ENCODE peak calls at places on chromosome 5, in five cellular contexts. One of them, this sample, is unnamed.

GRCh38 chr5:73482383-73483193 is 15.7 kb upstream of the BTF3 start:
- DNase-seq in AG09319: no peak
- DNase-seq in right atrium auricular region: no peak
- DNase-seq in D721Med: no peak
- DNase-seq in upper lobe of right lung: no peak
- DNase-seq in this sample: no peak

GRCh38 chr5:97907611-97908400 is 724.8 kb upstream of the RIOK2 start:
- DNase-seq in right atrium auricular region: no peak
- DNase-seq in upper lobe of right lung: no peak
- DNase-seq in D721Med: no peak
- DNase-seq in AG09319: no peak
- DNase-seq in this sample: no peak

GRCh38 chr5:159911349-159911748 is 4.9 kb upstream of the ADRA1B start:
- DNase-seq in D721Med: no peak
- DNase-seq in right atrium auricular region: no peak
- DNase-seq in upper lobe of right lung: no peak
- DNase-seq in AG09319: no peak
- DNase-seq in this sample: no peak

GRCh38 chr5:53170748-53171349 is 61.3 kb upstream of the MOCS2 start:
- DNase-seq in upper lobe of right lung: no peak
- DNase-seq in right atrium auricular region: no peak
- DNase-seq in D721Med: no peak
- DNase-seq in AG09319: no peak
- DNase-seq in this sample: no peak

GRCh38 chr5:169728-170094 is 21.6 kb upstream of the LRRC14B start:
- DNase-seq in AG09319: no peak
- DNase-seq in right atrium auricular region: no peak
- DNase-seq in upper lobe of right lung: no peak
- DNase-seq in D721Med: no peak
- DNase-seq in this sample: no peak

GRCh38 chr5:121462441-121462840 is 389.2 kb upstream of the FTMT start:
- DNase-seq in upper lobe of right lung: no peak
- DNase-seq in D721Med: no peak
- DNase-seq in AG09319: no peak
- DNase-seq in right atrium auricular region: no peak
- DNase-seq in this sample: no peak

GRCh38 chr5:154351141-154351540 is 94.7 kb upstream of the SAP30L start:
- DNase-seq in upper lobe of right lung: no peak
- DNase-seq in right atrium auricular region: no peak
- DNase-seq in D721Med: no peak
- DNase-seq in AG09319: no peak
- DNase-seq in this sample: no peak

GRCh38 chr5:14038341-14038959 is 94.0 kb upstream of the DNAH5 start:
- DNase-seq in upper lobe of right lung: no peak
- DNase-seq in D721Med: no peak
- DNase-seq in AG09319: peak; percentile 57
- DNase-seq in right atrium auricular region: no peak
- DNase-seq in this sample: peak; percentile 81

GRCh38 chr5:151063590-151063989 is 17.2 kb downstream of the TNIP1 start:
- DNase-seq in AG09319: no peak
- DNase-seq in upper lobe of right lung: no peak
- DNase-seq in right atrium auricular region: no peak
- DNase-seq in D721Med: no peak
- DNase-seq in this sample: no peak

GRCh38 chr5:150780816-150781221 is 2.3 kb downstream of the SMIM3 start:
- DNase-seq in upper lobe of right lung: no peak
- DNase-seq in D721Med: no peak
- DNase-seq in right atrium auricular region: no peak
- DNase-seq in AG09319: no peak
- DNase-seq in this sample: no peak

GRCh38 chr5:124341066-124341943 is 405.1 kb downstream of the ZNF608 start:
- DNase-seq in AG09319: no peak
- DNase-seq in upper lobe of right lung: no peak
- DNase-seq in right atrium auricular region: no peak
- DNase-seq in D721Med: no peak
- DNase-seq in this sample: no peak

GRCh38 chr5:77463905-77464304 is 28.2 kb downstream of the WDR41 start:
- DNase-seq in right atrium auricular region: no peak
- DNase-seq in upper lobe of right lung: no peak
- DNase-seq in D721Med: no peak
- DNase-seq in AG09319: no peak
- DNase-seq in this sample: no peak

GRCh38 chr5:56900858-56901578 is 8.4 kb upstream of the SETD9 start:
- DNase-seq in right atrium auricular region: no peak
- DNase-seq in upper lobe of right lung: no peak
- DNase-seq in D721Med: no peak
- DNase-seq in AG09319: no peak
- DNase-seq in this sample: no peak

GRCh38 chr5:142324377-142324870 is 397 bp downstream of the SPRY4 start:
- DNase-seq in AG09319: no peak
- DNase-seq in upper lobe of right lung: peak; percentile 73
- DNase-seq in right atrium auricular region: no peak
- DNase-seq in D721Med: no peak
- DNase-seq in this sample: peak; percentile 87
- TF ChIP-seq CTCF in AG09319: peak; percentile 23
- TF ChIP-seq CTCF in upper lobe of right lung: peak; percentile 26
- TF ChIP-seq CTCF in right atrium auricular region: peak; percentile 21
- TF ChIP-seq CTCF in D721Med: no peak
- TF ChIP-seq CTCF in this sample: peak; percentile 48

DNA sequence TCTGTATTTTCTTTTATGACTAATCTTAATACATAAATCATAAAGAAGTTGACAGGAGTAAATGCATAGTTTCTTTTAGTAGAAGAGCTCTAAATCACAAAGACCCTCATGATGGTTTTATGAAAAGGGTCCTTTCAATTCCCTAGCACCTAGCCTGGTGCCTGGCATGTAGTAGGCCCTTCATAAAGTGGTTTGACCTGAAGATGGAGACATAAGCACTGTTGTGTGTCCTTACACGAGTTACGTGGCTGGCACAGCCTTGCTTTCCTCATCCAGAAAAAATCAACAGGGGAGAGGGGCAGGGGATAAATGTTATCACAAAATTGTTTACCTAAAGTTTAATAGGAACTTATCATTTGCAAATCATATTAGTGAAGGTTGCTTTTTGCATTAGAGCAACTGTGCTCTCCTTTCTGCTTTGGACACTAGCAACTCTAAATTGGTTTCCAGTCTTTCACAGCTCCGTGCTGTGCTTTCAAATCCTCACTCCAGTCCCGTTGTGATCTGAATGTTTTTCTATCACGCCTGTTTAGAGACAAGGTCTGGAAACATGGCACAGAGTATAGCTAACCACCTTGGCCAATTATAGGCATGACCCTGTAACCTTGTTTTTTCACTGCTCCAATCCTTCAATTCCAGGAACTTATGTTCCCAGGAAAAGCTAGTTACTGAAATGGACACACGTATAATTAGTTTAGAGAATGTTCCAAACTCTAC is 55.7 kb downstream of the ARL15 start:
- DNase-seq in upper lobe of right lung: no peak
- DNase-seq in D721Med: no peak
- DNase-seq in AG09319: no peak
- DNase-seq in right atrium auricular region: no peak
- DNase-seq in this sample: no peak
- TF ChIP-seq CTCF in upper lobe of right lung: peak; percentile 10
- TF ChIP-seq CTCF in D721Med: peak; percentile 27
- TF ChIP-seq CTCF in AG09319: no peak
- TF ChIP-seq CTCF in right atrium auricular region: peak; percentile 62
- TF ChIP-seq CTCF in this sample: peak; percentile 26

GRCh38 chr5:108521011-108521700 is 139.3 kb upstream of the FBXL17 start:
- DNase-seq in upper lobe of right lung: no peak
- DNase-seq in D721Med: no peak
- DNase-seq in right atrium auricular region: no peak
- DNase-seq in AG09319: no peak
- DNase-seq in this sample: no peak
- TF ChIP-seq CTCF in upper lobe of right lung: no peak
- TF ChIP-seq CTCF in D721Med: no peak
- TF ChIP-seq CTCF in right atrium auricular region: no peak
- TF ChIP-seq CTCF in AG09319: no peak
- TF ChIP-seq CTCF in this sample: no peak

DNA sequence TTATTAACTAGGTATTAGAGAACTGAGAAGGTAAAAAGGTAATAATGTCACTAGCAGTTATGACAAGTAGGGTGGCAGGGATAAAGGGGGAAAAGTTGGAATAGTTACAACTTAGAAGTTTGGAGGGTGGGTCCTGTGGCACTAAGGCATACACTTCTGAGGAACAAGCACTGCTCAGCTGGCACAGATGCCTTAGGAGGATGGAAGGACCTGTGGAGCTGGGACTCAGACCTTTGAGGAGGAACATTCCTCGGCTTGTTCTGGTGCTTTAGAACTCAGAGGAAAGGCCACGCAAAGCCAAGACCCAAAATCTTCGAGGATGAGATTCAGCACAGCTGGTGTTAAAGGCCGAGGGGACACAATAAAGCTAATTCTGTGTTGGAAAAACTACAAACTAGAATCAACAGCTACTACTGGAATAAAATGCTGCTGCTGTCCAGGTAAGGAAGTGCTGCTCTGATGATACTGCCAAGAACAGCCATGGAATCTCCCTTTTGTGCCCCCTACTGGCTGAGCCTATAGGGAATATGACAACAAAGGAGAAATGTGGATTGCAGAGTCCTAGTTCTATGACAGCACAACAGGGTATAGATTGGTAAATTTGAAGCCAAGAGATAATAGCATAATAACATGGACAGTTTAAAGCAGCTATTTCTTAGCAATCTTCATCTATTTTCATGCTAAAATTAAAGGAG is 126.7 kb downstream of the SLC25A46 start:
- DNase-seq in right atrium auricular region: no peak
- DNase-seq in AG09319: no peak
- DNase-seq in D721Med: no peak
- DNase-seq in upper lobe of right lung: no peak
- DNase-seq in this sample: no peak
- TF ChIP-seq CTCF in right atrium auricular region: no peak
- TF ChIP-seq CTCF in AG09319: peak; percentile 37
- TF ChIP-seq CTCF in D721Med: peak; percentile 49
- TF ChIP-seq CTCF in upper lobe of right lung: peak; percentile 40
- TF ChIP-seq CTCF in this sample: peak; percentile 35

GRCh38 chr5:100516285-100516684 is 18.9 kb upstream of the FAM174A start:
- DNase-seq in D721Med: no peak
- DNase-seq in upper lobe of right lung: no peak
- DNase-seq in right atrium auricular region: no peak
- DNase-seq in AG09319: no peak
- DNase-seq in this sample: no peak

GRCh38 chr5:100517301-100517974 is 17.7 kb upstream of the FAM174A start:
- DNase-seq in AG09319: no peak
- DNase-seq in D721Med: no peak
- DNase-seq in upper lobe of right lung: peak; percentile 90
- DNase-seq in right atrium auricular region: no peak
- DNase-seq in this sample: no peak

GRCh38 chr5:100519075-100519474 is 16.1 kb upstream of the FAM174A start:
- DNase-seq in AG09319: no peak
- DNase-seq in right atrium auricular region: no peak
- DNase-seq in D721Med: no peak
- DNase-seq in upper lobe of right lung: no peak
- DNase-seq in this sample: no peak

GRCh38 chr5:100518377-100518776 is 16.8 kb upstream of the FAM174A start:
- DNase-seq in D721Med: no peak
- DNase-seq in right atrium auricular region: no peak
- DNase-seq in AG09319: no peak
- DNase-seq in upper lobe of right lung: no peak
- DNase-seq in this sample: no peak

DNA sequence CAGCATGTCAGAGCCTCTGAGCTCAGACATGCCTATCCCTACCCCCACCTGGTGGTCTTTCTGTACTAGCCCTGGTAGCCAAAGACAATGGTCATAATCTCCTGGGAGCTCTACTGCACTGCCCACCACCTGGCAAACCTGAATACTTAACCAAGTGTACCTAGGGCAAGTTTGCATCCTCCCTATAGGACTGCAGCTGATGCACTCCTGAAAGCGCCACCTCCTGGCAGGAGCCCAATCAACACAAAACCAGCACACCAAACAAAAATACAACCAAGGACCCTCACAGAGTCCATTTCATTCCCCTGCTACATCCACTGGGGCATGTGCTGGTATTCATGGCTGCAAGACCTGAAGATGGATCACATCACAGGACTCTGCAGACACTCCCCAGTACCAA is 14.8 kb upstream of the FAM174A start:
- DNase-seq in upper lobe of right lung: no peak
- DNase-seq in AG09319: no peak
- DNase-seq in D721Med: no peak
- DNase-seq in right atrium auricular region: no peak
- DNase-seq in this sample: no peak
- TF ChIP-seq CTCF in upper lobe of right lung: no peak
- TF ChIP-seq CTCF in AG09319: no peak
- TF ChIP-seq CTCF in D721Med: no peak
- TF ChIP-seq CTCF in right atrium auricular region: no peak
- TF ChIP-seq CTCF in this sample: no peak

DNA sequence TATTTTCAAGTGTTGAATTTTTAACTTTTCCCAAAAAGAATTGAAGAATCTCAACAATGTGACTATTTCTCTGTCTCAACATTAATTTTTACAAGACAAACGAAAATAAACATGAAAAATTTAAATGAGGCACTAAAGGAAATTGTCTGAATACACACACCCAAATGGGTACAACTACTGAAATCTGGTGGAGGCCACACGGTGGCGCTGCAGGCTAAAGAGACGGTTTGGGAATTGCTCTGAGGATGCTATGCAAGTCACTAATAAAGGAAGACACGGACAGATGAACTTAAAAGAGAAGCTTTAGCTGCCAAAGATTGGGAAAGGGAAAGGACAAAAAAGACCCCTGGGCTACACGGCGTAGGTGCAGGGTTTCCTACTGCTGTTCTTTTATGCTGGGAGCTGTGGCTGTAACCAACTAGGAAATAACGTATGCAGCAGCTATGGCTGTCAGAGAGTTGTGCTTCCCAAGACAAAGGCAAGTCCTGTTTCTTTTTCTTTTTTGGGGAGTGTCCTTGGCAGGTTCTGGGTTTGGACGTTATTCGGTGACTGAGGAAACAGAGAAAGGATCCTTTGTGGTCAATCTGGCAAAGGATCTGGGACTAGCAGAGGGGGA is at the start of gene PCDHB10:
- DNase-seq in upper lobe of right lung: no peak
- DNase-seq in right atrium auricular region: no peak
- DNase-seq in AG09319: no peak
- DNase-seq in D721Med: peak; percentile 66
- DNase-seq in this sample: peak; percentile 84
- TF ChIP-seq CTCF in upper lobe of right lung: peak; percentile 40
- TF ChIP-seq CTCF in right atrium auricular region: peak; percentile 43
- TF ChIP-seq CTCF in AG09319: peak; percentile 13
- TF ChIP-seq CTCF in D721Med: peak; percentile 16
- TF ChIP-seq CTCF in this sample: peak; percentile 47

This sample was measured in osteocyte.